ENCODE peak calls at places on chromosomes 11 and 22, in ten cellular contexts. One of them, this sample, is unnamed.

GRCh38 chr11:33941637-33942160 is 49.8 kb upstream of the LMO2 start:
- DNase-seq in HEK293T: no peak
- DNase-seq in EH: peak
- DNase-seq in OCI-M1: peak
- DNase-seq in AG04450: no peak
- DNase-seq in stimulated activated CD8-positive, alpha-beta memory T cell treated with anti-CD3 and anti-CD28 coated beads, Interleukin-4, amount 100 ng/mL, for 1 hour: no peak
- DNase-seq in NCI-H345: no peak
- DNase-seq in pancreas: no peak
- DNase-seq in epithelial cell of proximal tubule: no peak
- DNase-seq in activated CD8-positive, alpha-beta T cell treated with anti-CD3 and anti-CD28 coated beads, Interleukin-2, amount 10 ng/mL, durations not matched to agents 7 days and 5 days: no peak
- DNase-seq in this sample: no peak

GRCh38 chr11:17767301-17767885 is 32.8 kb downstream of the KCNC1 start:
- DNase-seq in HEK293T: no peak
- DNase-seq in EH: no peak
- DNase-seq in OCI-M1: no peak
- DNase-seq in AG04450: no peak
- DNase-seq in stimulated activated CD8-positive, alpha-beta memory T cell treated with anti-CD3 and anti-CD28 coated beads, Interleukin-4, amount 100 ng/mL, for 1 hour: no peak
- DNase-seq in NCI-H345: no peak
- DNase-seq in pancreas: peak
- DNase-seq in epithelial cell of proximal tubule: no peak
- DNase-seq in activated CD8-positive, alpha-beta T cell treated with anti-CD3 and anti-CD28 coated beads, Interleukin-2, amount 10 ng/mL, durations not matched to agents 7 days and 5 days: no peak
- DNase-seq in this sample: no peak

GRCh38 chr11:69640260-69640994 is 529 bp upstream of the CCND1 start:
- DNase-seq in HEK293T: no peak
- DNase-seq in EH: peak
- DNase-seq in OCI-M1: peak
- DNase-seq in AG04450: no peak
- DNase-seq in stimulated activated CD8-positive, alpha-beta memory T cell treated with anti-CD3 and anti-CD28 coated beads, Interleukin-4, amount 100 ng/mL, for 1 hour: no peak
- DNase-seq in NCI-H345: no peak
- DNase-seq in pancreas: peak
- DNase-seq in epithelial cell of proximal tubule: no peak
- DNase-seq in activated CD8-positive, alpha-beta T cell treated with anti-CD3 and anti-CD28 coated beads, Interleukin-2, amount 10 ng/mL, durations not matched to agents 7 days and 5 days: no peak
- DNase-seq in this sample: peak

GRCh38 chr11:112661571-112661970 is 299.6 kb upstream of the NCAM1 start:
- DNase-seq in HEK293T: no peak
- DNase-seq in EH: no peak
- DNase-seq in OCI-M1: no peak
- DNase-seq in AG04450: no peak
- DNase-seq in stimulated activated CD8-positive, alpha-beta memory T cell treated with anti-CD3 and anti-CD28 coated beads, Interleukin-4, amount 100 ng/mL, for 1 hour: no peak
- DNase-seq in NCI-H345: no peak
- DNase-seq in pancreas: no peak
- DNase-seq in epithelial cell of proximal tubule: no peak
- DNase-seq in activated CD8-positive, alpha-beta T cell treated with anti-CD3 and anti-CD28 coated beads, Interleukin-2, amount 10 ng/mL, durations not matched to agents 7 days and 5 days: no peak
- DNase-seq in this sample: no peak

GRCh38 chr11:95566151-95566670 is 223.4 kb downstream of the FAM76B start:
- DNase-seq in HEK293T: no peak
- DNase-seq in EH: no peak
- DNase-seq in OCI-M1: peak
- DNase-seq in AG04450: no peak
- DNase-seq in stimulated activated CD8-positive, alpha-beta memory T cell treated with anti-CD3 and anti-CD28 coated beads, Interleukin-4, amount 100 ng/mL, for 1 hour: no peak
- DNase-seq in NCI-H345: no peak
- DNase-seq in pancreas: no peak
- DNase-seq in epithelial cell of proximal tubule: no peak
- DNase-seq in activated CD8-positive, alpha-beta T cell treated with anti-CD3 and anti-CD28 coated beads, Interleukin-2, amount 10 ng/mL, durations not matched to agents 7 days and 5 days: no peak
- DNase-seq in this sample: no peak

GRCh38 chr11:1406571-1407485 is 17.1 kb downstream of the BRSK2 start:
- DNase-seq in HEK293T: no peak
- DNase-seq in EH: no peak
- DNase-seq in OCI-M1: no peak
- DNase-seq in AG04450: no peak
- DNase-seq in stimulated activated CD8-positive, alpha-beta memory T cell treated with anti-CD3 and anti-CD28 coated beads, Interleukin-4, amount 100 ng/mL, for 1 hour: no peak
- DNase-seq in NCI-H345: no peak
- DNase-seq in pancreas: peak
- DNase-seq in epithelial cell of proximal tubule: no peak
- DNase-seq in activated CD8-positive, alpha-beta T cell treated with anti-CD3 and anti-CD28 coated beads, Interleukin-2, amount 10 ng/mL, durations not matched to agents 7 days and 5 days: no peak
- DNase-seq in this sample: no peak

GRCh38 chr22:48741540-48741939 is 1086.1 kb downstream of the BRD1 start:
- DNase-seq in HEK293T: no peak
- DNase-seq in EH: no peak
- DNase-seq in OCI-M1: no peak
- DNase-seq in AG04450: no peak
- DNase-seq in stimulated activated CD8-positive, alpha-beta memory T cell treated with anti-CD3 and anti-CD28 coated beads, Interleukin-4, amount 100 ng/mL, for 1 hour: no peak
- DNase-seq in NCI-H345: no peak
- DNase-seq in pancreas: no peak
- DNase-seq in epithelial cell of proximal tubule: no peak
- DNase-seq in activated CD8-positive, alpha-beta T cell treated with anti-CD3 and anti-CD28 coated beads, Interleukin-2, amount 10 ng/mL, durations not matched to agents 7 days and 5 days: no peak
- DNase-seq in this sample: no peak

GRCh38 chr22:39873963-39874362 is 19.6 kb downstream of the ENTHD1 start:
- DNase-seq in HEK293T: no peak
- DNase-seq in EH: no peak
- DNase-seq in OCI-M1: peak
- DNase-seq in AG04450: no peak
- DNase-seq in stimulated activated CD8-positive, alpha-beta memory T cell treated with anti-CD3 and anti-CD28 coated beads, Interleukin-4, amount 100 ng/mL, for 1 hour: no peak
- DNase-seq in NCI-H345: no peak
- DNase-seq in pancreas: no peak
- DNase-seq in epithelial cell of proximal tubule: no peak
- DNase-seq in activated CD8-positive, alpha-beta T cell treated with anti-CD3 and anti-CD28 coated beads, Interleukin-2, amount 10 ng/mL, durations not matched to agents 7 days and 5 days: no peak
- DNase-seq in this sample: no peak

GRCh38 chr22:43000441-43001175 is 14.3 kb downstream of the PACSIN2 start:
- DNase-seq in HEK293T: no peak
- DNase-seq in EH: peak
- DNase-seq in OCI-M1: no peak
- DNase-seq in AG04450: no peak
- DNase-seq in stimulated activated CD8-positive, alpha-beta memory T cell treated with anti-CD3 and anti-CD28 coated beads, Interleukin-4, amount 100 ng/mL, for 1 hour: no peak
- DNase-seq in NCI-H345: no peak
- DNase-seq in pancreas: no peak
- DNase-seq in epithelial cell of proximal tubule: no peak
- DNase-seq in activated CD8-positive, alpha-beta T cell treated with anti-CD3 and anti-CD28 coated beads, Interleukin-2, amount 10 ng/mL, durations not matched to agents 7 days and 5 days: peak
- DNase-seq in this sample: no peak

GRCh38 chr11:83827520-83827919 is 541.4 kb upstream of the CCDC90B start:
- DNase-seq in HEK293T: no peak
- DNase-seq in EH: peak
- DNase-seq in OCI-M1: no peak
- DNase-seq in AG04450: no peak
- DNase-seq in stimulated activated CD8-positive, alpha-beta memory T cell treated with anti-CD3 and anti-CD28 coated beads, Interleukin-4, amount 100 ng/mL, for 1 hour: no peak
- DNase-seq in NCI-H345: no peak
- DNase-seq in pancreas: no peak
- DNase-seq in epithelial cell of proximal tubule: no peak
- DNase-seq in activated CD8-positive, alpha-beta T cell treated with anti-CD3 and anti-CD28 coated beads, Interleukin-2, amount 10 ng/mL, durations not matched to agents 7 days and 5 days: no peak
- DNase-seq in this sample: no peak

GRCh38 chr11:94675788-94676187 is 92.4 kb upstream of the AMOTL1 start:
- DNase-seq in HEK293T: no peak
- DNase-seq in EH: no peak
- DNase-seq in OCI-M1: no peak
- DNase-seq in AG04450: no peak
- DNase-seq in stimulated activated CD8-positive, alpha-beta memory T cell treated with anti-CD3 and anti-CD28 coated beads, Interleukin-4, amount 100 ng/mL, for 1 hour: no peak
- DNase-seq in NCI-H345: no peak
- DNase-seq in pancreas: no peak
- DNase-seq in epithelial cell of proximal tubule: no peak
- DNase-seq in activated CD8-positive, alpha-beta T cell treated with anti-CD3 and anti-CD28 coated beads, Interleukin-2, amount 10 ng/mL, durations not matched to agents 7 days and 5 days: no peak
- DNase-seq in this sample: no peak